ENCODE peak calls at places on chromosomes 3 and 15, in four cellular contexts. X is GM12878, Q is GM12891, C is K562. F is an unnamed sample.

GRCh38 chr3:179348325-179349013 is 960 bp downstream of the MFN1 start:
- DNase-seq in X (peak; percentile 80), C (peak; percentile 35), Q (no peak), F (peak; percentile 34)

GRCh38 chr3:50675179-50676030 is 678 bp downstream of the DOCK3 start:
- DNase-seq in X (no peak), C (peak; percentile 18), Q (no peak), F (no peak)

GRCh38 chr3:156478931-156479330 is 76.0 kb downstream of the SSR3 start:
- DNase-seq in C (no peak), X (no peak), Q (no peak), F (no peak)

GRCh38 chr3:82520846-82521245 is 759.4 kb upstream of the GBE1 start:
- DNase-seq in X (peak; percentile 7), Q (no peak), C (no peak), F (no peak)

GRCh38 chr15:88605507-88606436 is 15.4 kb upstream of the AEN start:
- DNase-seq in X (no peak), Q (no peak), C (peak; percentile 73), F (no peak)

GRCh38 chr15:68055224-68055705 is 1.1 kb downstream of the PIAS1 start:
- DNase-seq in Q (peak; percentile 34), C (peak; percentile 57), X (peak; percentile 88), F (no peak)

GRCh38 chr15:96337991-96338771 is 7.7 kb downstream of the NR2F2 start:
- DNase-seq in X (no peak), Q (no peak), C (no peak), F (no peak)

GRCh38 chr3:174204765-174205164 is 654.4 kb upstream of the NAALADL2 start:
- DNase-seq in C (no peak), Q (no peak), X (no peak), F (no peak)

GRCh38 chr3:38558864-38559263 is 62.7 kb downstream of the EXOG start:
- DNase-seq in Q (no peak), C (no peak), X (no peak), F (no peak)
- TF ChIP-seq SPI1 in Q (no peak), C (no peak), X (no peak), F (no peak)

GRCh38 chr3:36696799-36697198 is 67.6 kb downstream of the DCLK3 start:
- DNase-seq in C (no peak), X (no peak), Q (no peak), F (no peak)

GRCh38 chr3:36695113-36695768 is 69.1 kb downstream of the DCLK3 start:
- DNase-seq in Q (no peak), C (no peak), X (no peak), F (no peak)

GRCh38 chr3:36693670-36694069 is 70.7 kb downstream of the DCLK3 start:
- DNase-seq in X (no peak), Q (no peak), C (no peak), F (no peak)

GRCh38 chr3:36697397-36698001 is 66.9 kb downstream of the DCLK3 start:
- DNase-seq in X (no peak), Q (no peak), C (no peak), F (no peak)

DNA sequence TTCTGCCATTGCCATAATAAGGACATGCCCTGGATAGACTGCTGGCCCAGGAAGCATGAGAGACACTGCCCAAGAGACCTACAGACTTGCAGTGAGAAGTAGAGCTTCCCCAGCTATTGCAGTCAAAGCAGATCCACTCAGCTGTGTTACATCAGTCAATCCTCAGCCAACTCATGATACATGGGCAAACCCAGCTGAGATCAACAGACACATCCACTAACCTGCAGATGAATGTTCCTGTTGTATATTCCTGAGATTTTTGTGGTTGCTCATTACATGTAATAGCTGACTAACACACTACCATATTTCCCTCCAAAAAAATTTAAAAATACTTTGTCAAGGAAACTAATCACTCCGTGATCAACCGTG is 68.6 kb downstream of the DCLK3 start:
- DNase-seq in C (no peak), Q (no peak), X (no peak), F (no peak)
- TF ChIP-seq SPI1 in C (no peak), Q (no peak), X (no peak), F (no peak)

GRCh38 chr3:187197255-187197654 is at the start of gene RTP1:
- DNase-seq in C (no peak), Q (no peak), X (no peak), F (no peak)
- TF ChIP-seq SPI1 in C (no peak), Q (no peak), X (no peak), F (no peak)

GRCh38 chr3:146542968-146543367 is 1.4 kb downstream of the PLSCR1 start:
- DNase-seq in C (no peak), Q (no peak), X (no peak), F (no peak)

GRCh38 chr3:146540978-146541377 is 3.4 kb downstream of the PLSCR1 start:
- DNase-seq in C (no peak), X (no peak), Q (no peak), F (no peak)

GRCh38 chr3:146540236-146540635 is 4.2 kb downstream of the PLSCR1 start:
- DNase-seq in X (no peak), Q (no peak), C (no peak), F (no peak)

GRCh38 chr3:146543461-146544012 is 870 bp downstream of the PLSCR1 start:
- DNase-seq in C (peak; percentile 63), X (no peak), Q (no peak), F (no peak)

GRCh38 chr3:146542179-146542578 is 2.2 kb downstream of the PLSCR1 start:
- DNase-seq in Q (no peak), X (no peak), C (no peak), F (peak; percentile 67)
- TF ChIP-seq SPI1 in Q (no peak), X (no peak), C (no peak), F (no peak)

F was measured in HL-60.